ENCODE peak calls at places on chromosomes 4 and X, in eight cellular contexts. H is MM.1S, V is suprapubic skin, X is testis, R is GM23338, P is PC-3, W is left lung, K is A549. G is an unnamed sample.

GRCh38 chrX:136183917-136184316 is 36.6 kb downstream of the FHL1 start:
- DNase-seq in H (no peak), R (no peak), X (no peak), V (no peak), W (no peak), P (no peak), K (no peak), G (no peak)

GRCh38 chrX:85630901-85631300 is 251.4 kb upstream of the POF1B start:
- DNase-seq in X (no peak), H (no peak), W (no peak), P (no peak), R (no peak), V (no peak), K (no peak), G (no peak)

GRCh38 chr4:184796906-184797305 is 28.9 kb downstream of the ACSL1 start:
- DNase-seq in P (no peak), K (no peak), X (no peak), W (no peak), H (no peak), V (no peak), R (no peak), G (no peak)

GRCh38 chr4:3613980-3614730 is 81.9 kb upstream of the LRPAP1 start:
- DNase-seq in P (no peak), H (no peak), W (no peak), X (peak; percentile 94), V (no peak), K (no peak), R (no peak), G (peak; percentile 20)

GRCh38 chr4:176856421-176856820 is 63.7 kb upstream of the VEGFC start:
- DNase-seq in H (no peak), V (no peak), X (no peak), R (no peak), P (no peak), K (no peak), W (no peak), G (no peak)

GRCh38 chr4:2587215-2587823 is 50.9 kb downstream of the FAM193A start:
- DNase-seq in P (no peak), H (no peak), R (no peak), X (no peak), V (no peak), W (no peak), K (no peak), G (no peak)

GRCh38 chr4:7995135-7995534 is 55.5 kb upstream of the AFAP1 start:
- DNase-seq in X (no peak), H (no peak), W (no peak), R (no peak), P (no peak), V (no peak), K (no peak), G (no peak)

GRCh38 chrX:71085900-71086299 is 9.8 kb upstream of the FOXO4 start:
- DNase-seq in H (no peak), W (no peak), P (no peak), K (no peak), X (no peak), R (no peak), V (no peak), G (no peak)

GRCh38 chr4:149638073-149638472 is 177.6 kb downstream of the IQCM start:
- DNase-seq in W (no peak), V (no peak), X (no peak), H (no peak), K (no peak), R (no peak), P (peak; percentile 79), G (no peak)

GRCh38 chr4:98199247-98199646 is 56.0 kb upstream of the STPG2 start:
- DNase-seq in H (no peak), R (no peak), K (no peak), W (no peak), V (no peak), X (peak; percentile 22), P (no peak), G (no peak)

GRCh38 chr4:22410645-22411247 is 105.1 kb downstream of the ADGRA3 start:
- DNase-seq in H (peak; percentile 19), R (peak; percentile 50), W (no peak), K (no peak), P (peak; percentile 32), V (no peak), X (no peak), G (peak; percentile 28)
- TF ChIP-seq CTCF in H (peak; percentile 62), R (no peak), W (peak; percentile 46), K (peak; percentile 26), P (peak; percentile 65), V (peak; percentile 46), X (no peak), G (peak; percentile 46)

GRCh38 chr4:153528705-153529493 is 62.7 kb downstream of the TMEM131L start:
- DNase-seq in V (no peak), X (no peak), W (no peak), R (no peak), P (no peak), K (no peak), H (peak; percentile 10), G (no peak)

GRCh38 chr4:153527690-153528089 is 61.5 kb downstream of the TMEM131L start:
- DNase-seq in H (no peak), X (no peak), V (no peak), P (no peak), K (no peak), W (no peak), R (no peak), G (no peak)

GRCh38 chr4:153530284-153530995 is 64.3 kb downstream of the TMEM131L start:
- DNase-seq in W (no peak), R (no peak), V (no peak), P (no peak), K (no peak), H (no peak), X (no peak), G (no peak)

GRCh38 chr4:153530996-153531375 is 64.8 kb downstream of the TMEM131L start:
- DNase-seq in H (no peak), P (no peak), K (no peak), X (no peak), R (no peak), V (no peak), W (no peak), G (no peak)

GRCh38 chr4:153529646-153530045 is 63.5 kb downstream of the TMEM131L start:
- DNase-seq in K (no peak), W (no peak), H (no peak), R (no peak), P (no peak), V (no peak), X (no peak), G (no peak)
- H3K4me1 ChIP-seq in K (no peaks in the 10 kb centered on the region), W (peaks cover 9% of the 10 kb centered on the region), H (peaks cover 9% of the 10 kb centered on the region), R (peaks cover 27% of the 10 kb centered on the region), P (no peaks in the 10 kb centered on the region), V (peaks cover 16% of the 10 kb centered on the region), X (peaks cover 13% of the 10 kb centered on the region), G (no peaks in the 10 kb centered on the region)

DNA sequence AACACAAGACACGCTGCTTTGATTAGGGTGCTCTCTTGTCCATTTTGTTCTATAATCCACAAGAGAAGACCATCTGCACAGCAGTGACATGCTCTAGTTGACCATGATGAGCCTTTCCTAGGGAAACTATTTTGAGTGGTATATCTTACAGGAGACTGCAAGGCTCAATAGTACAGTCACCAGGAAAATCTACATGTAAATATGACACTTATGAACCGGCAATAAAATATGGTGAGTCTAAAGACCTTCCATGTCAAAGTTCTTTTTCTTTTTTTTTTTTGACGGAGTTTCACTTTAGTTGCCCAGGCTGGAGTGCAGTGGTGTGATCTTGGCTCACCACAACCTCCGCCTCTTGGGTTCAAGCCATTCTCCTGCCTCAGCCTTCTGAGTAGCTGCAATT is 103.7 kb downstream of the MGST2 start:
- DNase-seq in V (no peak), R (no peak), P (no peak), K (no peak), H (no peak), X (no peak), W (no peak), G (no peak)
- TF ChIP-seq CTCF in V (no peak), R (no peak), P (no peak), K (no peak), H (no peak), X (no peak), W (no peak), G (no peak)

GRCh38 chr4:123346944-123347343 is 49.7 kb upstream of the SPRY1 start:
- DNase-seq in V (no peak), P (no peak), R (no peak), H (no peak), K (no peak), W (no peak), X (no peak), G (no peak)

GRCh38 chr4:123343400-123344060 is 53.1 kb upstream of the SPRY1 start:
- DNase-seq in P (no peak), X (no peak), W (no peak), H (no peak), V (no peak), K (no peak), R (no peak), G (peak; percentile 34)

GRCh38 chr4:123346330-123346940 is 50.2 kb upstream of the SPRY1 start:
- DNase-seq in H (no peak), W (no peak), X (no peak), K (no peak), R (no peak), V (no peak), P (no peak), G (no peak)

GRCh38 chr4:123345924-123346300 is 50.7 kb upstream of the SPRY1 start:
- DNase-seq in H (no peak), X (no peak), K (no peak), W (no peak), P (no peak), V (no peak), R (no peak), G (no peak)

DNA sequence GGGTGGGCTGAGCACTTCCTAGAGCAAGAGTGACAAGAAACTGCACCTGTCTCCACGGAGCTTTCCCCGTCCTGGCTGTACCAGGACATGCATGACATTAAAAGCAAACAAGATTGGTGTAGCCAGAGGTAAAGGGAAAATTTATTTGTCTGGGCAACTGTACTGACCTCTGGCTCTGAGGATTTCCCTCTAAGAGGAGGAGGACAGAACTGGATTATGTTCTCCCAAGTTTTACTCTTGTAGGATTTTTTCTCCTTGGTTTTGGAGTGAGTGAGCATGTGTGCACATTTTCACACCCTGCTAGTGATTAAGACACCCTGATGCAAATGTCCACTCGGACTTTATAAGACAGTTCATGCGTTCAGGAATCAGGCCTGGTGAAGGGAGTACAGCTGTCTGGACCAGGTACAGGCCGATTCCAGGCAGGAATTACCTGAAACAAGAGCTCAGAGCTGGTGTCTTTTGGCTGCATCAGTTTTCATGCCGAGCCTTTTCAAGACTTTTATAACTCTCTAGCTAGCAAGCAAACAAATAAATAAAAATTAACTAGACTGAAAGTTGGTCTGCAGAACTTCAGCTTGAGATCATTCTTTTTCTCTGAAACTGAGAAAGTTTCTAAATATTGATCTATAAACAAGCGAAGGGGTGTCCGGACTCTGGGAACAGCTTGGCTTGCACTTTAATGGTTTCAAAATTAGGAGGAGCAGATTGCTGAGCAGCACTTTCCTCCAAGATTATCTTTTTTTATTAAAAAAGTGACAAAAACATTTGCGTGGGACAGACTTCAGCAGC is 51.3 kb upstream of the SPRY1 start:
- DNase-seq in R (no peak), V (no peak), W (no peak), K (no peak), X (no peak), P (no peak), H (peak; percentile 6), G (no peak)
- H3K4me1 ChIP-seq in R (peaks cover 7% of the 10 kb centered on the region), V (peaks cover 4% of the 10 kb centered on the region), W (no peaks in the 10 kb centered on the region), K (peaks cover 7% of the 10 kb centered on the region), X (peaks cover 10% of the 10 kb centered on the region), P (peaks cover 9% of the 10 kb centered on the region), H (no peaks in the 10 kb centered on the region), G (peaks cover 5% of the 10 kb centered on the region)

G was measured in cardiac muscle cell.